ENCODE peak calls at places on chromosome 6, in ten cellular contexts. One of them, this sample, is unnamed.

GRCh38 chr6:108592371-108593337 is 31.9 kb downstream of the FOXO3 start:
- DNase-seq in A549: no peak
- DNase-seq in IMR-90: peak
- DNase-seq in heart left ventricle: no peak
- DNase-seq in HCT116: no peak
- DNase-seq in adrenal gland: no peak
- DNase-seq in sigmoid colon: peak
- DNase-seq in Peyer's patch: no peak
- DNase-seq in body of pancreas: no peak
- DNase-seq in ovary: peak
- DNase-seq in this sample: peak

GRCh38 chr6:68967549-68968300 is 332.6 kb downstream of the ADGRB3 start:
- DNase-seq in A549: peak
- DNase-seq in IMR-90: peak
- DNase-seq in heart left ventricle: no peak
- DNase-seq in HCT116: peak
- DNase-seq in adrenal gland: peak
- DNase-seq in sigmoid colon: peak
- DNase-seq in Peyer's patch: no peak
- DNase-seq in body of pancreas: peak
- DNase-seq in ovary: peak
- DNase-seq in this sample: peak

GRCh38 chr6:27428966-27429365 is 40.4 kb downstream of the ZNF391 start:
- DNase-seq in A549: no peak
- DNase-seq in IMR-90: no peak
- DNase-seq in heart left ventricle: no peak
- DNase-seq in HCT116: no peak
- DNase-seq in adrenal gland: no peak
- DNase-seq in sigmoid colon: no peak
- DNase-seq in Peyer's patch: no peak
- DNase-seq in body of pancreas: no peak
- DNase-seq in ovary: no peak
- DNase-seq in this sample: no peak

GRCh38 chr6:115908906-115909559 is 151.7 kb downstream of the FRK start:
- DNase-seq in A549: no peak
- DNase-seq in IMR-90: no peak
- DNase-seq in heart left ventricle: no peak
- DNase-seq in HCT116: no peak
- DNase-seq in adrenal gland: no peak
- DNase-seq in sigmoid colon: no peak
- DNase-seq in Peyer's patch: no peak
- DNase-seq in body of pancreas: no peak
- DNase-seq in ovary: no peak
- DNase-seq in this sample: no peak

GRCh38 chr6:42226251-42227143 is 8.8 kb upstream of the MRPS10 start:
- DNase-seq in A549: peak
- DNase-seq in IMR-90: peak
- DNase-seq in heart left ventricle: no peak
- DNase-seq in HCT116: peak
- DNase-seq in adrenal gland: peak
- DNase-seq in sigmoid colon: no peak
- DNase-seq in Peyer's patch: peak
- DNase-seq in body of pancreas: no peak
- DNase-seq in ovary: no peak
- DNase-seq in this sample: no peak

GRCh38 chr6:157994126-157994795 is 12.6 kb downstream of the SYNJ2 start:
- DNase-seq in A549: no peak
- DNase-seq in IMR-90: no peak
- DNase-seq in heart left ventricle: no peak
- DNase-seq in HCT116: no peak
- DNase-seq in adrenal gland: no peak
- DNase-seq in sigmoid colon: peak
- DNase-seq in Peyer's patch: no peak
- DNase-seq in body of pancreas: no peak
- DNase-seq in ovary: no peak
- DNase-seq in this sample: no peak

GRCh38 chr6:97524846-97525245 is 241.8 kb upstream of the MMS22L start:
- DNase-seq in A549: no peak
- DNase-seq in IMR-90: no peak
- DNase-seq in heart left ventricle: no peak
- DNase-seq in HCT116: no peak
- DNase-seq in adrenal gland: no peak
- DNase-seq in sigmoid colon: no peak
- DNase-seq in Peyer's patch: no peak
- DNase-seq in body of pancreas: no peak
- DNase-seq in ovary: no peak
- DNase-seq in this sample: no peak

GRCh38 chr6:63578757-63579156 is 6.5 kb downstream of the LOC128125822 start:
- DNase-seq in A549: no peak
- DNase-seq in IMR-90: no peak
- DNase-seq in heart left ventricle: no peak
- DNase-seq in HCT116: no peak
- DNase-seq in adrenal gland: no peak
- DNase-seq in sigmoid colon: no peak
- DNase-seq in Peyer's patch: no peak
- DNase-seq in body of pancreas: no peak
- DNase-seq in ovary: no peak
- DNase-seq in this sample: no peak

DNA sequence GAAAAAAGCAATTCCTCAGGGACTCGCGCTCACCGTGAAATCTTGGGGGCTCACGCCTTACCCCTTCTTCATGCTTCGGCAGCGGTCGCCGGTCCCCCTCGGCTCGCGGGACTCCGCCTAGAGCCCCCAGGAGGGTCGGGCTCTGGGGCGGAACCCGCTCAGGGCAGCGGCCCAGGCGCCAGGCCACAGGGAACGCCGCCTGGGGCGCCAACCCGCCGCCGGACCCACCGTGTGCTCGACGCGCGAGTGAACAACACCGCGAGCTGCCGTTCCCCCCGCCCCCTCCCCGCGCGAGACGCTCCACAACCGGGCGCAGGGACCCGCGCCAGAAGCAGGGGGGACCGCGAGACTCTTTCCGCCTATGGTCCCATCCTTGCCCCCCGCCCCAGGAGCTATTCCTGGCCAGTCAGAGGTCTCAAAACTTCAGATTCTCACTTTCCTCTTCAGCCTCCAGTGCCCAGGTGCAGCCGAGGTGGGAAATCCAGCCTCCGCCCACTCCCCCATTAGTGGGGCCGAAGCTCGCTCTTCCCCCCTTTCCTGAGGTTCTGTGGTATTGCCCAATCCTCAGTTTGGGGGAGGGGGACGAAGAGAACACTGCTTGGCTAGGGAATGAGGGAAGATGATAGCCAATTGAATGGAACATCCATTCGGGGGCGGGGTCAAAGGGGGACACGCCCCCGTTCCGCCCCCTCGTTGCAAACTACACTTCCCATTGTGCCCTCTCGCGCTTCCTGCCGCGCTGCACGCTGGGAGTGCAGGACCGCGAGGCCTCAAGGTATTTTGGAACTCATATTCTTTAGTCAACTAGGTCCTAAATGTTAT is at the start of gene WASF1:
- DNase-seq in A549: peak
- DNase-seq in IMR-90: peak
- DNase-seq in heart left ventricle: peak
- DNase-seq in HCT116: peak
- DNase-seq in adrenal gland: peak
- DNase-seq in sigmoid colon: peak
- DNase-seq in Peyer's patch: peak
- DNase-seq in body of pancreas: peak
- DNase-seq in ovary: peak
- DNase-seq in this sample: peak
- TF ChIP-seq POLR2A in A549: peak
- TF ChIP-seq POLR2A in IMR-90: no peak
- TF ChIP-seq POLR2A in heart left ventricle: no peak
- TF ChIP-seq POLR2A in HCT116: peak
- TF ChIP-seq POLR2A in adrenal gland: peak
- TF ChIP-seq POLR2A in sigmoid colon: no peak
- TF ChIP-seq POLR2A in Peyer's patch: no peak
- TF ChIP-seq POLR2A in body of pancreas: peak
- TF ChIP-seq POLR2A in ovary: peak
- TF ChIP-seq POLR2A in this sample: no peak

GRCh38 chr6:50815436-50816114 is 3.1 kb upstream of the TFAP2B start:
- DNase-seq in A549: no peak
- DNase-seq in IMR-90: peak
- DNase-seq in heart left ventricle: no peak
- DNase-seq in HCT116: no peak
- DNase-seq in adrenal gland: no peak
- DNase-seq in sigmoid colon: no peak
- DNase-seq in Peyer's patch: no peak
- DNase-seq in body of pancreas: no peak
- DNase-seq in ovary: no peak
- DNase-seq in this sample: no peak
- TF ChIP-seq CTCF in A549: peak
- TF ChIP-seq CTCF in IMR-90: peak
- TF ChIP-seq CTCF in heart left ventricle: no peak
- TF ChIP-seq CTCF in HCT116: no peak
- TF ChIP-seq CTCF in adrenal gland: no peak
- TF ChIP-seq CTCF in sigmoid colon: no peak
- TF ChIP-seq CTCF in Peyer's patch: peak
- TF ChIP-seq CTCF in body of pancreas: no peak
- TF ChIP-seq CTCF in ovary: no peak
- TF ChIP-seq CTCF in this sample: peak

GRCh38 chr6:112234596-112234995 is 19.8 kb downstream of the LAMA4 start:
- DNase-seq in A549: no peak
- DNase-seq in IMR-90: no peak
- DNase-seq in heart left ventricle: no peak
- DNase-seq in HCT116: no peak
- DNase-seq in adrenal gland: no peak
- DNase-seq in sigmoid colon: no peak
- DNase-seq in Peyer's patch: no peak
- DNase-seq in body of pancreas: no peak
- DNase-seq in ovary: no peak
- DNase-seq in this sample: no peak

GRCh38 chr6:112235956-112236355 is 18.4 kb downstream of the LAMA4 start:
- DNase-seq in A549: no peak
- DNase-seq in IMR-90: peak
- DNase-seq in heart left ventricle: no peak
- DNase-seq in HCT116: no peak
- DNase-seq in adrenal gland: no peak
- DNase-seq in sigmoid colon: no peak
- DNase-seq in Peyer's patch: no peak
- DNase-seq in body of pancreas: no peak
- DNase-seq in ovary: no peak
- DNase-seq in this sample: peak

GRCh38 chr6:112237066-112237465 is 17.3 kb downstream of the LAMA4 start:
- DNase-seq in A549: no peak
- DNase-seq in IMR-90: no peak
- DNase-seq in heart left ventricle: no peak
- DNase-seq in HCT116: no peak
- DNase-seq in adrenal gland: no peak
- DNase-seq in sigmoid colon: no peak
- DNase-seq in Peyer's patch: no peak
- DNase-seq in body of pancreas: no peak
- DNase-seq in ovary: no peak
- DNase-seq in this sample: no peak

GRCh38 chr6:112233864-112234263 is 20.5 kb downstream of the LAMA4 start:
- DNase-seq in A549: no peak
- DNase-seq in IMR-90: peak
- DNase-seq in heart left ventricle: no peak
- DNase-seq in HCT116: no peak
- DNase-seq in adrenal gland: no peak
- DNase-seq in sigmoid colon: peak
- DNase-seq in Peyer's patch: no peak
- DNase-seq in body of pancreas: no peak
- DNase-seq in ovary: no peak
- DNase-seq in this sample: no peak

DNA sequence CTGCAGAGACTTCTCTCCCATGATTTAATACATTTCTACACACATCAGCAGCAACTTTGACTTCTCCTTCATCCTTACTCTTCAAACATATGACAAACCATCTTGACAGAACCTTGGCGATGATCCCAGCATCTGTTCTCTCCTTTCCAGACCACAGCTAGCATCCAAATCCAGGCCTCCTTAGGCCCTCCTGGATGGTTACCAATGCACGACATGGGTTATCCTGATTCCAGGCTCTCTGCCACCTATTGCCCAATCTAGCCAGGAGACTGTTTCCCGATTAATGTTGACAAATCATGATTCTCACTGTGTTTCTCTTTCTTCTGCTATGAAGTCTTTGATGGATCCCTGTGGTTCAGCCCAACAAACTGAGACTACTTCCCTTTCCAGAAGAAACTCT is 16.7 kb downstream of the LAMA4 start:
- DNase-seq in A549: peak
- DNase-seq in IMR-90: peak
- DNase-seq in heart left ventricle: no peak
- DNase-seq in HCT116: no peak
- DNase-seq in adrenal gland: peak
- DNase-seq in sigmoid colon: peak
- DNase-seq in Peyer's patch: no peak
- DNase-seq in body of pancreas: no peak
- DNase-seq in ovary: peak
- DNase-seq in this sample: no peak
- H3K4me3 ChIP-seq in A549: no peak
- H3K4me3 ChIP-seq in IMR-90: no peak
- H3K4me3 ChIP-seq in heart left ventricle: no peak
- H3K4me3 ChIP-seq in HCT116: no peak
- H3K4me3 ChIP-seq in adrenal gland: no peak
- H3K4me3 ChIP-seq in sigmoid colon: no peak
- H3K4me3 ChIP-seq in Peyer's patch: no peak
- H3K4me3 ChIP-seq in body of pancreas: no peak
- H3K4me3 ChIP-seq in ovary: no peak
- H3K4me3 ChIP-seq in this sample: no peak

GRCh38 chr6:139762587-139763031 is 388.2 kb upstream of the CITED2 start:
- DNase-seq in A549: no peak
- DNase-seq in IMR-90: peak
- DNase-seq in heart left ventricle: no peak
- DNase-seq in HCT116: no peak
- DNase-seq in adrenal gland: no peak
- DNase-seq in sigmoid colon: no peak
- DNase-seq in Peyer's patch: no peak
- DNase-seq in body of pancreas: no peak
- DNase-seq in ovary: no peak
- DNase-seq in this sample: peak

GRCh38 chr6:139765825-139766285 is 391.4 kb upstream of the CITED2 start:
- DNase-seq in A549: peak
- DNase-seq in IMR-90: peak
- DNase-seq in heart left ventricle: no peak
- DNase-seq in HCT116: peak
- DNase-seq in adrenal gland: peak
- DNase-seq in sigmoid colon: no peak
- DNase-seq in Peyer's patch: no peak
- DNase-seq in body of pancreas: no peak
- DNase-seq in ovary: no peak
- DNase-seq in this sample: peak

GRCh38 chr6:139763468-139764214 is 389.2 kb upstream of the CITED2 start:
- DNase-seq in A549: no peak
- DNase-seq in IMR-90: peak
- DNase-seq in heart left ventricle: no peak
- DNase-seq in HCT116: no peak
- DNase-seq in adrenal gland: no peak
- DNase-seq in sigmoid colon: no peak
- DNase-seq in Peyer's patch: no peak
- DNase-seq in body of pancreas: no peak
- DNase-seq in ovary: no peak
- DNase-seq in this sample: peak

GRCh38 chr6:139766796-139767195 is 392.3 kb upstream of the CITED2 start:
- DNase-seq in A549: no peak
- DNase-seq in IMR-90: no peak
- DNase-seq in heart left ventricle: no peak
- DNase-seq in HCT116: no peak
- DNase-seq in adrenal gland: no peak
- DNase-seq in sigmoid colon: no peak
- DNase-seq in Peyer's patch: no peak
- DNase-seq in body of pancreas: no peak
- DNase-seq in ovary: no peak
- DNase-seq in this sample: no peak

GRCh38 chr6:139764498-139764986 is 390.1 kb upstream of the CITED2 start:
- DNase-seq in A549: peak
- DNase-seq in IMR-90: peak
- DNase-seq in heart left ventricle: no peak
- DNase-seq in HCT116: peak
- DNase-seq in adrenal gland: peak
- DNase-seq in sigmoid colon: no peak
- DNase-seq in Peyer's patch: no peak
- DNase-seq in body of pancreas: no peak
- DNase-seq in ovary: peak
- DNase-seq in this sample: peak
- TF ChIP-seq POLR2A in A549: no peak
- TF ChIP-seq POLR2A in IMR-90: no peak
- TF ChIP-seq POLR2A in heart left ventricle: no peak
- TF ChIP-seq POLR2A in HCT116: no peak
- TF ChIP-seq POLR2A in adrenal gland: no peak
- TF ChIP-seq POLR2A in sigmoid colon: no peak
- TF ChIP-seq POLR2A in Peyer's patch: no peak
- TF ChIP-seq POLR2A in body of pancreas: no peak
- TF ChIP-seq POLR2A in ovary: no peak
- TF ChIP-seq POLR2A in this sample: no peak

This sample was measured in NB4.